ENCODE peak calls at places on chromosomes 12 and 14, in six cellular contexts. G is testis, K is psoas muscle, R is bronchial epithelial cell, Z is HL-60, V is dorsolateral prefrontal cortex. M is an unnamed sample.

GRCh38 chr14:104517867-104518266 is 61.7 kb upstream of the C14orf180 start:
- DNase-seq in G (no peak), K (no peak), R (no peak), Z (no peak), V (no peak), M (no peak)

GRCh38 chr12:106682594-106683234 is 91.8 kb upstream of the RIC8B start:
- DNase-seq in G (no peak), K (no peak), R (peak; percentile 22), Z (no peak), V (no peak), M (no peak)

GRCh38 chr14:32453857-32454810 is 125.0 kb downstream of the AKAP6 start:
- DNase-seq in G (no peak), K (no peak), R (peak; percentile 32), Z (no peak), V (no peak), M (no peak)

GRCh38 chr14:89534896-89535615 is 118.0 kb upstream of the FOXN3 start:
- DNase-seq in G (no peak), K (no peak), R (no peak), Z (no peak), V (no peak), M (no peak)

GRCh38 chr12:131100031-131100674 is 146.4 kb downstream of the ADGRD1 start:
- DNase-seq in G (peak; percentile 1), K (no peak), R (no peak), Z (no peak), V (no peak), M (no peak)

GRCh38 chr12:102479099-102479887 is 1.1 kb downstream of the IGF1 start:
- DNase-seq in G (no peak), K (no peak), R (peak; percentile 37), Z (no peak), V (no peak), M (no peak)

GRCh38 chr12:109818900-109819500 is 14.2 kb downstream of the TRPV4 start:
- DNase-seq in G (no peak), K (no peak), R (peak; percentile 93), Z (no peak), V (no peak), M (no peak)

GRCh38 chr12:118034429-118035193 is 18.1 kb downstream of the RFC5 start:
- DNase-seq in G (peak; percentile 36), K (no peak), R (peak; percentile 56), Z (no peak), V (peak; percentile 60), M (peak; percentile 46)

GRCh38 chr12:116459501-116459900 is 99.7 kb upstream of the MAP1LC3B2 start:
- DNase-seq in G (no peak), K (no peak), R (no peak), Z (no peak), V (peak; percentile 16), M (no peak)

GRCh38 chr14:81176224-81176623 is 44.5 kb downstream of the GTF2A1 start:
- DNase-seq in G (peak; percentile 43), K (peak; percentile 19), R (no peak), Z (no peak), V (no peak), M (peak; percentile 30)

GRCh38 chr14:81172353-81172752 is 48.4 kb downstream of the GTF2A1 start:
- DNase-seq in G (no peak), K (no peak), R (no peak), Z (no peak), V (no peak), M (no peak)

GRCh38 chr14:81172881-81173280 is 47.9 kb downstream of the GTF2A1 start:
- DNase-seq in G (no peak), K (no peak), R (no peak), Z (no peak), V (no peak), M (no peak)

DNA sequence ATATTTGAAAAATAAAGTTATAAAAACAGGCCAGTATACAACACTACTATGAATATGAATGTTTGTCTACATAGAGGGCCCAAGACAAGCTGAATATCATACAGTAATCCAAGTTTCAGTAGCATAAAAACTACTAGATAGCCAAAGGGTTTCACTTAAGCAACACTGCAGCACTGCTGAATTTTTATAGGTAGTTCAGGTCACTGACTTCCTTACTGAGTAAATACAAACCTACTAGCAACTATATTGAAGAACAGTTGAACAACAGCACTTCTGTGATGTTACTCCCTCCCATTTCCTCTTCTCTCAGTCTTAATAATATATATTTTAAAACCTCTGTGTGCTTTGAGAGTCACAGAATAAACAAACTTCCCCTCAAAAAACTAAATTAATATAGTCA is 42.7 kb downstream of the GTF2A1 start:
- DNase-seq in G (no peak), K (no peak), R (no peak), Z (no peak), V (no peak), M (no peak)
- TF ChIP-seq CTCF in G (no peak), K (no peak), R (no peak), Z (no peak), V (no peak), M (no peak)

GRCh38 chr12:57779736-57780135 is 2.9 kb upstream of the TSFM start:
- DNase-seq in G (no peak), K (no peak), R (no peak), Z (no peak), V (no peak), M (no peak)

GRCh38 chr12:57776247-57776587 is 3.8 kb downstream of the EEF1AKMT3 start:
- DNase-seq in G (no peak), K (no peak), R (no peak), Z (no peak), V (no peak), M (no peak)

GRCh38 chr12:57775044-57775443 is 2.6 kb downstream of the EEF1AKMT3 start:
- DNase-seq in G (no peak), K (no peak), R (no peak), Z (no peak), V (no peak), M (no peak)

GRCh38 chr12:57775563-57776246 is 3.3 kb downstream of the EEF1AKMT3 start:
- DNase-seq in G (no peak), K (no peak), R (no peak), Z (peak; percentile 47), V (no peak), M (no peak)

GRCh38 chr12:57777367-57777766 is 5.0 kb downstream of the EEF1AKMT3 start:
- DNase-seq in G (no peak), K (no peak), R (no peak), Z (no peak), V (no peak), M (no peak)
- H3K27me3 ChIP-seq in G (no peaks in the 10 kb centered on the region), K (no peaks in the 10 kb centered on the region), R (no peaks in the 10 kb centered on the region), Z (no peaks in the 10 kb centered on the region), V (no peaks in the 10 kb centered on the region), M (no peaks in the 10 kb centered on the region)

DNA sequence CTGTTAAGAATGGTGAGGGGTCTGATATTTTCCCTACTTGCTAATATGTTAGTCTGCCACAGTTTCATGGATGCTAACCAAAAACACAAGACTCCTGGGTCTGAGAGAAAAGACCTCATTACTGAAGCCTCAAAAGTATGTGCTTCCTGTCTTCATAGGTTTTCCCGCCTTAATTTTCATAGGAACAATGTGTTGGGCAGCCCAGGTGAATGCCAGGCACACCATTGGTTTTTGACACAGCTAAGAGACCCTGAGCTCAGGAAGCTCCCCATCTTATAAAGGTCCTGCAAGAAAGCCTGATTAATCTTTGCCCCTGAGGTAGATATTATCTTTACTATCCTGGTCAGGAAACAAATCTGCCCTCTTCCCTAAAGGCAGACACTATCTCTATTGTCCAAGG is 464.1 kb downstream of the MDGA2 start:
- DNase-seq in G (no peak), K (no peak), R (no peak), Z (no peak), V (no peak), M (no peak)
- H3K4me3 ChIP-seq in G (no peak overlapping the region), K (no peak overlapping the region), R (no peak overlapping the region), Z (no peak overlapping the region), V (no peak overlapping the region), M (no peak overlapping the region)

DNA sequence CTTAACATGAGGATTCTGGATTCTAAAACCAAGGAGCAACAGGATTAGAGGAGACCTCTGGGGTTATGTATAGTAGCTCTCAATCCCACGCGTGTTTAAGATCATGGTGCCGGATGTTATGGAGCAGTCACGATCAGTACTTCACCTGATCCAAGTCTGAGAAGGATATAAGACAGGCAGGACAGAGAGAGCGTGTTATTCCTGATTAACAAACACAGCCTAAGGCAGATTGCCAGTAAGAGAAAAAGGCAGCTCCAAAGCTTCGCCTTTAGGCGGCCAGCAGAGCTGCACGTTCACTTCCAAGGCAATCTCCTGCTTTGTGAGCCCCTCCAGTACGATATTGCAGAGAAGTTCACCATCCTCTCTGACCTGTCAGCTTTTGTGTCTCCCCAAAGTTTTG is 5.5 kb downstream of the SETD3 start:
- DNase-seq in G (peak; percentile 42), K (no peak), R (peak; percentile 30), Z (no peak), V (no peak), M (no peak)
- TF ChIP-seq CTCF in G (no peak), K (no peak), R (no peak), Z (no peak), V (no peak), M (no peak)

DNA sequence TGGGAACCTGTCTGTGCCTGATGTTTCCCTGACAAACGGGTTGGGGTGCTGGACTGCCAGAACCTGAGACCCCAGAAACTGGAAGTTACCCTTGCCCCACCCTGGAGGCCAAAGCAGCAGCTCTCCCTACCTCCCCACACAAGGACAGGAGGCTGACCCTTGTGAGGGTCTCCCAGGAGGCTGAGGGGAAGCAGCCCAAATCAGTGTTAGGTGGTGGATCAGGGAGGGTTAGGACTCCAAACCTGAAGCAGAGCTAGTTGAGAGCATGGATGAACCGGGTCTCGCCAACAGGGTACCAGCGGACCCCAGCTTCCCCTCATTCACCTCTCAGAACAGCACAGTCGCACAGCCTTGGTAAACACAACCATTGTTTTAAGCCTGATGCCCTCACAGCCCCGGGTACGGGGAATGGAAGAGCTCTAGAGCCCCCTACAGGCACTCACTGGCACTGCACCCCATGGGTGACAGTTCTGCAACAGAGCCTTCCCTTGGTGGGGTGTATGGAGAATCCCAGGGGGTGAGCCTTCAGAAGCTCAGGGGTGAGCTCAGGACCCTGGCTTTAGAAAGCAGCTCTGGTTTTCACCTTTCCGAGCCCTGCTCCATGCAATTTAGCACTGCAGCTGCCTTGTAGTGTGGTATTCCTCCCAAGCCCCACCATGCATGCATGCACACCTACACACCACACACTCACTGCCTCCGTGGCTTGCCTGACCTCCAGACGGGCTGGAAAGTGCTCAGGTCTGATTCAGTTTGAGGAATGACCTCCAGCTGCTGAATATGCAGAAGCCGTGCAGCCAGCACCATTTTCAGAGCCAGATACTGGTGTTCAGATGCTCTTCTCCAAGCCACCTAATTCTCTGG is 11.2 kb downstream of the ESRRB start:
- DNase-seq in G (peak; percentile 80), K (peak; percentile 65), R (peak; percentile 35), Z (no peak), V (peak; percentile 69), M (peak; percentile 79)
- H3K27me3 ChIP-seq in G (no peaks in the 10 kb centered on the region), K (no peaks in the 10 kb centered on the region), R (peaks cover 5% of the 10 kb centered on the region), Z (no peaks in the 10 kb centered on the region), V (peaks cover 37% of the 10 kb centered on the region), M (no peaks in the 10 kb centered on the region)

GRCh38 chr12:64824130-64824499 is 332 bp upstream of the TBC1D30 start:
- DNase-seq in G (no peak), K (no peak), R (no peak), Z (no peak), V (no peak), M (no peak)

GRCh38 chr12:64820593-64820992 is 3.9 kb upstream of the TBC1D30 start:
- DNase-seq in G (no peak), K (no peak), R (no peak), Z (no peak), V (no peak), M (no peak)

GRCh38 chr12:64824500-64825142 is at the start of gene TBC1D30:
- DNase-seq in G (peak; percentile 60), K (peak; percentile 25), R (no peak), Z (peak; percentile 32), V (peak; percentile 49), M (peak; percentile 75)

GRCh38 chr12:64819816-64820402 is 4.5 kb upstream of the TBC1D30 start:
- DNase-seq in G (no peak), K (no peak), R (no peak), Z (no peak), V (no peak), M (no peak)

GRCh38 chr12:64821116-64821630 is 3.3 kb upstream of the TBC1D30 start:
- DNase-seq in G (no peak), K (no peak), R (no peak), Z (no peak), V (no peak), M (no peak)
- H3K4me3 ChIP-seq in G (no peak overlapping the region), K (no peak overlapping the region), R (no peak overlapping the region), Z (no peak overlapping the region), V (no peak overlapping the region), M (no peak overlapping the region)

M was measured in WERI-Rb-1.